ENCODE peak calls at places on chromosomes 12 and 14, in seven cellular contexts. V is suprapubic skin, U is ovary, T is prostate gland, Q is astrocyte, M is PC-9, A is DND-41. C is an unnamed sample. For H3K4me1, the result is how much of the 10 kb centered on the place peaks cover.

GRCh38 chr12:108804361-108804949 is 52.9 kb downstream of the SSH1 start:
- DNase-seq in V (peak), U (peak), T (no peak), Q (peak), M (no peak), A (no peak), C (no peak)

GRCh38 chr12:75560167-75560566 is 48.8 kb upstream of the KRR1 start:
- DNase-seq in V (no peak), U (no peak), T (no peak), Q (peak), M (no peak), A (no peak), C (no peak)

GRCh38 chr14:104250175-104250574 is 111.8 kb downstream of the KIF26A start:
- DNase-seq in V (no peak), U (peak), T (no peak), Q (no peak), M (no peak), A (no peak), C (no peak)

GRCh38 chr14:76268700-76269099 is 107.2 kb upstream of the ESRRB start:
- DNase-seq in V (no peak), U (no peak), T (no peak), Q (no peak), M (no peak), A (no peak), C (no peak)

GRCh38 chr12:3725267-3726115 is 27.4 kb downstream of the CRACR2A start:
- DNase-seq in V (no peak), U (no peak), T (no peak), Q (no peak), M (no peak), A (no peak), C (no peak)

GRCh38 chr12:115337693-115338543 is 653.9 kb upstream of the TBX3 start:
- DNase-seq in V (peak), U (no peak), T (peak), Q (peak), M (peak), A (no peak), C (no peak)

GRCh38 chr14:91980157-91980556 is 32.7 kb upstream of the FBLN5 start:
- DNase-seq in V (no peak), U (no peak), T (no peak), Q (peak), M (peak), A (no peak), C (peak)

GRCh38 chr12:24894869-24895268 is 54.0 kb downstream of the BCAT1 start:
- DNase-seq in V (no peak), U (no peak), T (no peak), Q (no peak), M (no peak), A (no peak), C (no peak)

GRCh38 chr12:80551897-80552296 is 107.9 kb downstream of the PTPRQ start:
- DNase-seq in V (no peak), U (no peak), T (no peak), Q (peak), M (peak), A (no peak), C (no peak)

DNA sequence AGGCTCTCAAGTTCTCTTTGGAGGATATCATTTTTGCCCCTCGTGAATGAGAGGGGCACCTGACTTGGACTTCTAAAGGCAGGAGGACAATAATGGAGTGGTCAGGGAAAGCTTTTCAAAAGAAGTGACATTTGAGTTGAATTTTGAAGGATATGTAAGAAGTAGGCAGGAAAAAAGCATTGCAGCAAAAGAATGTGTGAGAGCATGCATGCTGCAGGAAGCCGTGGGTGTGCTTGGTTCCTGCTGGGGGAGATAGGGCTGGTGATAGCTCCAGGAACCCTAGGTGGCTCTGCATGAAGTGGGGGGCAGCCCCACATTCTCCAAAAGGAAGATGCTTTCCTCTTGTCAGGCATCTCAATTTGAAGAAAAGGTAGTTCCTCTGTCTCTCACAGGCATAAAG is 23.1 kb downstream of the ACVR1B start:
- DNase-seq in V (no peak), U (no peak), T (no peak), Q (no peak), M (no peak), A (no peak), C (no peak)
- H3K4me1 ChIP-seq in V (half or more), U (under half), T (under half), Q (half or more), M (under half), A (under half), C (under half)

GRCh38 chr14:102938191-102938590 is 15.7 kb downstream of the AMN start:
- DNase-seq in V (no peak), U (no peak), T (no peak), Q (no peak), M (no peak), A (no peak), C (no peak)
- H3K4me1 ChIP-seq in V (under half), U (under half), T (under half), Q (under half), M (under half), A (under half), C (under half)

DNA sequence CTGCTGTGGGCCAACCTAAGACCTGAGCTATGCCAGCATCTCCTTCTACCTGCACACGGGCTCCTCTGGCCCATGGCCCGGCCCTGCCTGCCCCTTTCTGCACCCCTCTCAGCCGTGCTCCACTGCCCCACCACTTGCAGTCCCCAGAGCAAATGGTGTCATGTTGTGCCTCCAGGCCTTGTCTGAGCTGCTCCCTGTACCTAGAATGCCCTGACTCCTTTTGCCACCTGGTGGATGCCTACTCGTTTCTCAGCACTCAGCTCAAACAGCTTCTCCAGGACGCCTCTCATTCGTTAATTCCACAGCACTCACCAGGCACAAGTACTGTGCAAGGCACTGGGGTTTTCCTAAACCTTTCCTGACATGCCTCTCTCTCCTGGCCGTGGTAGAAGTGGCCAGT is 63.2 kb upstream of the PNMA1 start:
- DNase-seq in V (no peak), U (peak), T (no peak), Q (no peak), M (no peak), A (no peak), C (no peak)
- H3K4me1 ChIP-seq in V (under half), U (under half), T (under half), Q (under half), M (under half), A (under half), C (under half)

DNA sequence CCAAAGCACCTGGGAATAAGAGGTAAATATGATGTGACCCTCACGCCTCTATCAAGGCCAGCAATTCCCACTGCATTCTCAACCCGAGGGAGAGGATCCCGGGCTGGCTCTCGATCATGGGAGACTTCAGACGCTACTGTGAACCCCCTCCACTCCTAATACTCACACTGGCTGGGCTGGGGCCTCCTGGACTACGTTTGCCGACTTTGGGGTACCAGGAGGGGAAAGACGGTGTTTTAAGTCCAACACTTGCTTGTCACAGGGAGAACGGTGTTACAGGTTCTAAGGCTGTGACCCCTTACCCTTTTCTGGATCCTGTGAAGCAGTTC is 475 bp downstream of the NACA start:
- DNase-seq in V (no peak), U (no peak), T (peak), Q (no peak), M (no peak), A (no peak), C (no peak)
- H3K4me1 ChIP-seq in V (under half), U (under half), T (under half), Q (under half), M (under half), A (half or more), C (half or more)

GRCh38 chr14:30623412-30624131 is 1.5 kb downstream of the SCFD1 start:
- DNase-seq in V (no peak), U (no peak), T (no peak), Q (no peak), M (no peak), A (no peak), C (no peak)
- H3K4me1 ChIP-seq in V (under half), U (under half), T (under half), Q (under half), M (under half), A (under half), C (under half)

GRCh38 chr14:100004392-100004791 is 60.8 kb upstream of the EVL start:
- DNase-seq in V (no peak), U (no peak), T (no peak), Q (no peak), M (no peak), A (no peak), C (no peak)
- H3K4me1 ChIP-seq in V (under half), U (under half), T (under half), Q (under half), M (under half), A (under half), C (under half)

GRCh38 chr12:67651380-67651695 is 2.8 kb downstream of the DYRK2 start:
- DNase-seq in V (no peak), U (no peak), T (no peak), Q (no peak), M (no peak), A (peak), C (peak)
- H3K4me1 ChIP-seq in V (under half), U (under half), T (under half), Q (under half), M (half or more), A (half or more), C (half or more)